ENCODE peak calls at places on chromosomes 2 and 18, in five cellular contexts. N, I, D, J and E are unnamed samples.

GRCh38 chr2:5368263-5368662 is 323.9 kb upstream of the SOX11 start:
- DNase-seq in N (no peak), I (no peak), D (no peak), J (no peak), E (no peak)

GRCh38 chr2:100446696-100447095 is 23.6 kb upstream of the NMS start:
- DNase-seq in N (no peak), I (no peak), D (no peak), J (no peak), E (no peak)

GRCh38 chr2:206064077-206064476 is 21.9 kb downstream of the INO80D start:
- DNase-seq in N (no peak), I (no peak), D (no peak), J (no peak), E (no peak)

GRCh38 chr2:43370705-43371104 is 144.3 kb upstream of the ZFP36L2 start:
- DNase-seq in N (no peak), I (no peak), D (no peak), J (no peak), E (no peak)

GRCh38 chr2:160321025-160321424 is 121.0 kb upstream of the ITGB6 start:
- DNase-seq in N (no peak), I (no peak), D (no peak), J (no peak), E (no peak)

GRCh38 chr2:34176693-34177092 is 577.6 kb upstream of the FAM98A start:
- DNase-seq in N (no peak), I (no peak), D (no peak), J (no peak), E (no peak)

GRCh38 chr2:32768387-32769174 is 140.7 kb downstream of the TTC27 start:
- DNase-seq in N (no peak), I (no peak), D (no peak), J (no peak), E (no peak)

GRCh38 chr18:32812342-32812741 is 39.5 kb upstream of the KLHL14 start:
- DNase-seq in N (no peak), I (no peak), D (no peak), J (no peak), E (no peak)

GRCh38 chr2:217349251-217349650 is 489.4 kb upstream of the TNP1 start:
- DNase-seq in N (no peak), I (no peak), D (no peak), J (no peak), E (no peak)

GRCh38 chr2:136612079-136612478 is 153.3 kb upstream of the THSD7B start:
- DNase-seq in N (no peak), I (no peak), D (no peak), J (no peak), E (no peak)

GRCh38 chr2:59182249-59182648 is 941.1 kb upstream of the FANCL start:
- DNase-seq in N (no peak), I (no peak), D (no peak), J (peak; percentile 27), E (no peak)

GRCh38 chr2:12714391-12715221 is 2.1 kb upstream of the TRIB2 start:
- DNase-seq in N (no peak), I (no peak), D (no peak), J (no peak), E (no peak)

GRCh38 chr18:421236-422155 is 79.0 kb downstream of the COLEC12 start:
- DNase-seq in N (no peak), I (no peak), D (no peak), J (no peak), E (no peak)

GRCh38 chr18:76974345-76974744 is 152.0 kb downstream of the ZNF236 start:
- DNase-seq in N (no peak), I (no peak), D (no peak), J (no peak), E (no peak)

GRCh38 chr2:96105994-96106393 is 10.4 kb downstream of the ADRA2B start:
- DNase-seq in N (no peak), I (no peak), D (no peak), J (no peak), E (no peak)

GRCh38 chr2:31302940-31303563 is 69.1 kb downstream of the EHD3 start:
- DNase-seq in N (no peak), I (no peak), D (no peak), J (peak; percentile 31), E (no peak)

GRCh38 chr2:84865181-84865783 is 15.6 kb downstream of the TRABD2A start:
- DNase-seq in N (no peak), I (no peak), D (no peak), J (no peak), E (no peak)

GRCh38 chr2:55901941-55902340 is 21.6 kb downstream of the EFEMP1 start:
- DNase-seq in N (no peak), I (no peak), D (no peak), J (no peak), E (no peak)

GRCh38 chr2:23146011-23146410 is 239.0 kb upstream of the KLHL29 start:
- DNase-seq in N (no peak), I (no peak), D (no peak), J (no peak), E (no peak)

GRCh38 chr18:1244397-1245122 is 339.9 kb downstream of the ADCYAP1 start:
- DNase-seq in N (no peak), I (no peak), D (no peak), J (no peak), E (no peak)

GRCh38 chr2:21282515-21282898 is 158.7 kb downstream of the TDRD15 start:
- DNase-seq in N (no peak), I (no peak), D (no peak), J (no peak), E (no peak)